ENCODE peak calls at places on chromosomes 12 and 14, in seven cellular contexts. R is esophagus squamous epithelium; V is stimulated activated CD8-positive, alpha-beta memory T cell treated with anti-CD3 and anti-CD28 coated beads, Interleukin-2, amount 100 ng/mL, for 48 hours; S is brain microvascular endothelial cell; K is stimulated activated naive B cell treated with anti-CD40 and anti-IgM and Interleukin-4, amounts not matched to agents 10 μg/mL and 1 μg/mL and 100 μg/mL, for 72 hours; U is K562; F is activated CD4-positive, alpha-beta memory T cell treated with anti-CD3 and anti-CD28 coated beads, Interleukin-2, amount 10 ng/mL, durations not matched to agents 7 days and 5 days. J is an unnamed sample.

GRCh38 chr14:75119056-75119455 is 7.8 kb downstream of the NEK9 start:
- DNase-seq in R (no peak), V (no peak), S (peak; percentile 22), K (no peak), U (no peak), F (no peak), J (no peak)

GRCh38 chr14:23648764-23649460 is 12.7 kb downstream of the DHRS2 start:
- DNase-seq in R (no peak), V (no peak), S (no peak), K (no peak), U (no peak), F (no peak), J (no peak)

GRCh38 chr12:105825141-105825540 is 313.6 kb downstream of the NUAK1 start:
- DNase-seq in R (no peak), V (no peak), S (no peak), K (no peak), U (no peak), F (no peak), J (no peak)

GRCh38 chr14:83379371-83379770 is 1845.7 kb upstream of the SEL1L start:
- DNase-seq in R (no peak), V (no peak), S (peak; percentile 48), K (no peak), U (no peak), F (no peak), J (no peak)

GRCh38 chr14:48331421-48331820 is 656.0 kb upstream of the MDGA2 start:
- DNase-seq in R (no peak), V (no peak), S (no peak), K (no peak), U (no peak), F (no peak), J (no peak)

GRCh38 chr12:96197503-96198272 is 3.5 kb downstream of the ELK3 start:
- DNase-seq in R (no peak), V (no peak), S (peak; percentile 90), K (no peak), U (no peak), F (no peak), J (no peak)

GRCh38 chr12:20415013-20415412 is 46.7 kb downstream of the PDE3A start:
- DNase-seq in R (no peak), V (no peak), S (peak; percentile 66), K (no peak), U (no peak), F (no peak), J (peak; percentile 87)

GRCh38 chr14:69716483-69717187 is 50.3 kb upstream of the SRSF5 start:
- DNase-seq in R (no peak), V (peak; percentile 49), S (peak; percentile 91), K (no peak), U (no peak), F (peak; percentile 83), J (no peak)

GRCh38 chr12:66733839-66734238 is 55.0 kb upstream of the GRIP1 start:
- DNase-seq in R (no peak), V (no peak), S (no peak), K (no peak), U (no peak), F (no peak), J (no peak)

GRCh38 chr14:76491172-76491930 is 115.4 kb downstream of the ESRRB start:
- DNase-seq in R (no peak), V (no peak), S (no peak), K (no peak), U (no peak), F (no peak), J (no peak)

GRCh38 chr12:388547-389137 is 478 bp downstream of the KDM5A start:
- DNase-seq in R (no peak), V (peak; percentile 16), S (peak; percentile 3), K (no peak), U (no peak), F (peak; percentile 70), J (no peak)

GRCh38 chr12:109760031-109760929 is 46.7 kb downstream of the FAM222A start:
- DNase-seq in R (no peak), V (no peak), S (no peak), K (no peak), U (no peak), F (no peak), J (no peak)

GRCh38 chr12:29396774-29397173 is 15.8 kb upstream of the ERGIC2 start:
- DNase-seq in R (no peak), V (no peak), S (peak; percentile 54), K (no peak), U (no peak), F (no peak), J (no peak)

GRCh38 chr12:44875417-44875953 is 630 bp downstream of the NELL2 start:
- DNase-seq in R (no peak), V (no peak), S (no peak), K (no peak), U (no peak), F (peak; percentile 19), J (no peak)

GRCh38 chr12:130014485-130014807 is 110.6 kb upstream of the TMEM132D start:
- DNase-seq in R (no peak), V (no peak), S (no peak), K (no peak), U (no peak), F (no peak), J (no peak)

GRCh38 chr12:114404451-114405198 is 1.3 kb downstream of the TBX5 start:
- DNase-seq in R (no peak), V (no peak), S (no peak), K (no peak), U (no peak), F (no peak), J (no peak)

GRCh38 chr12:91249059-91250055 is 66.7 kb upstream of the DCN start:
- DNase-seq in R (no peak), V (no peak), S (no peak), K (no peak), U (no peak), F (no peak), J (no peak)

GRCh38 chr12:95446511-95446910 is 27.4 kb upstream of the METAP2 start:
- DNase-seq in R (no peak), V (no peak), S (peak; percentile 29), K (no peak), U (peak; percentile 30), F (no peak), J (peak; percentile 70)

GRCh38 chr14:32472512-32473472 is 143.7 kb downstream of the AKAP6 start:
- DNase-seq in R (no peak), V (no peak), S (peak; percentile 63), K (no peak), U (no peak), F (no peak), J (no peak)

GRCh38 chr14:52703225-52703624 is 3.8 kb upstream of the PSMC6 start:
- DNase-seq in R (no peak), V (no peak), S (peak; percentile 91), K (no peak), U (no peak), F (no peak), J (no peak)

GRCh38 chr12:109737631-109738030 is 24.0 kb downstream of the FAM222A start:
- DNase-seq in R (no peak), V (no peak), S (no peak), K (no peak), U (no peak), F (no peak), J (no peak)

GRCh38 chr12:108832730-108833354 is 24.5 kb downstream of the SSH1 start:
- DNase-seq in R (no peak), V (no peak), S (peak; percentile 86), K (no peak), U (no peak), F (no peak), J (no peak)

J was measured in erythroblast.